ENCODE peak calls at places on chromosomes 6 and 20, in nine cellular contexts. One of them, this sample, is unnamed.
A peak's percentile ranks its signal among the peaks of the same experiment; 100 is the strongest.

GRCh38 chr20:23080521-23080920 is 5.6 kb downstream of the CD93 start:
- DNase-seq in H1: no peak
- DNase-seq in activated T-helper 1 cell treated with anti-CD3 and anti-CD28 coated beads, Interleukin-2, amount 50 U/mL, for 16 hours: no peak
- DNase-seq in iris pigment epithelial cell: no peak
- DNase-seq in fibroblast of the conjunctiva: no peak
- DNase-seq in DMS79: no peak
- DNase-seq in ecto neural progenitor cell: no peak
- DNase-seq in mesenchymal stem cell: no peak
- DNase-seq in foreskin keratinocyte: no peak
- DNase-seq in this sample: no peak

GRCh38 chr6:31737315-31738047 is 1.2 kb upstream of the CLIC1 start:
- DNase-seq in iris pigment epithelial cell: no peak
- DNase-seq in DMS79: peak; percentile 30
- DNase-seq in fibroblast of the conjunctiva: no peak
- DNase-seq in mesenchymal stem cell: peak; percentile 82
- DNase-seq in activated T-helper 1 cell treated with anti-CD3 and anti-CD28 coated beads, Interleukin-2, amount 50 U/mL, for 16 hours: no peak
- DNase-seq in H1: no peak
- DNase-seq in ecto neural progenitor cell: peak; percentile 73
- DNase-seq in foreskin keratinocyte: no peak
- DNase-seq in this sample: no peak

GRCh38 chr6:31836676-31837611 is 9.4 kb downstream of the HSPA1B start:
- DNase-seq in DMS79: no peak
- DNase-seq in iris pigment epithelial cell: peak; percentile 61
- DNase-seq in H1: no peak
- DNase-seq in activated T-helper 1 cell treated with anti-CD3 and anti-CD28 coated beads, Interleukin-2, amount 50 U/mL, for 16 hours: no peak
- DNase-seq in fibroblast of the conjunctiva: peak; percentile 30
- DNase-seq in ecto neural progenitor cell: no peak
- DNase-seq in mesenchymal stem cell: peak; percentile 68
- DNase-seq in foreskin keratinocyte: no peak
- DNase-seq in this sample: no peak

GRCh38 chr6:52411911-52412310 is 8.2 kb upstream of the EFHC1 start:
- DNase-seq in iris pigment epithelial cell: no peak
- DNase-seq in H1: no peak
- DNase-seq in foreskin keratinocyte: no peak
- DNase-seq in mesenchymal stem cell: no peak
- DNase-seq in DMS79: no peak
- DNase-seq in fibroblast of the conjunctiva: no peak
- DNase-seq in ecto neural progenitor cell: no peak
- DNase-seq in activated T-helper 1 cell treated with anti-CD3 and anti-CD28 coated beads, Interleukin-2, amount 50 U/mL, for 16 hours: no peak
- DNase-seq in this sample: no peak

GRCh38 chr6:42211726-42212125 is 5.9 kb downstream of the MRPS10 start:
- DNase-seq in DMS79: no peak
- DNase-seq in mesenchymal stem cell: no peak
- DNase-seq in ecto neural progenitor cell: no peak
- DNase-seq in activated T-helper 1 cell treated with anti-CD3 and anti-CD28 coated beads, Interleukin-2, amount 50 U/mL, for 16 hours: no peak
- DNase-seq in foreskin keratinocyte: no peak
- DNase-seq in iris pigment epithelial cell: no peak
- DNase-seq in fibroblast of the conjunctiva: no peak
- DNase-seq in H1: no peak
- DNase-seq in this sample: no peak

GRCh38 chr6:51098801-51099200 is 280.1 kb downstream of the TFAP2B start:
- DNase-seq in fibroblast of the conjunctiva: peak; percentile 43
- DNase-seq in iris pigment epithelial cell: peak; percentile 79
- DNase-seq in H1: no peak
- DNase-seq in ecto neural progenitor cell: no peak
- DNase-seq in activated T-helper 1 cell treated with anti-CD3 and anti-CD28 coated beads, Interleukin-2, amount 50 U/mL, for 16 hours: no peak
- DNase-seq in DMS79: no peak
- DNase-seq in foreskin keratinocyte: peak; percentile 73
- DNase-seq in mesenchymal stem cell: no peak
- DNase-seq in this sample: no peak

GRCh38 chr6:80145921-80146320 is 39.5 kb downstream of the BCKDHB start:
- DNase-seq in DMS79: no peak
- DNase-seq in mesenchymal stem cell: no peak
- DNase-seq in H1: no peak
- DNase-seq in iris pigment epithelial cell: no peak
- DNase-seq in fibroblast of the conjunctiva: no peak
- DNase-seq in ecto neural progenitor cell: no peak
- DNase-seq in foreskin keratinocyte: no peak
- DNase-seq in activated T-helper 1 cell treated with anti-CD3 and anti-CD28 coated beads, Interleukin-2, amount 50 U/mL, for 16 hours: no peak
- DNase-seq in this sample: no peak

GRCh38 chr6:142551145-142551811 is 249.5 kb downstream of the ADGRG6 start:
- DNase-seq in mesenchymal stem cell: no peak
- DNase-seq in activated T-helper 1 cell treated with anti-CD3 and anti-CD28 coated beads, Interleukin-2, amount 50 U/mL, for 16 hours: no peak
- DNase-seq in DMS79: no peak
- DNase-seq in fibroblast of the conjunctiva: no peak
- DNase-seq in iris pigment epithelial cell: peak; percentile 12
- DNase-seq in foreskin keratinocyte: peak; percentile 77
- DNase-seq in ecto neural progenitor cell: peak; percentile 52
- DNase-seq in H1: no peak
- DNase-seq in this sample: peak; percentile 6

GRCh38 chr6:151059612-151060095 is 180.1 kb upstream of the AKAP12 start:
- DNase-seq in activated T-helper 1 cell treated with anti-CD3 and anti-CD28 coated beads, Interleukin-2, amount 50 U/mL, for 16 hours: no peak
- DNase-seq in H1: no peak
- DNase-seq in ecto neural progenitor cell: peak; percentile 24
- DNase-seq in foreskin keratinocyte: no peak
- DNase-seq in fibroblast of the conjunctiva: no peak
- DNase-seq in mesenchymal stem cell: peak; percentile 87
- DNase-seq in iris pigment epithelial cell: peak; percentile 71
- DNase-seq in DMS79: no peak
- DNase-seq in this sample: peak; percentile 87

GRCh38 chr6:68951350-68951749 is 316.3 kb downstream of the ADGRB3 start:
- DNase-seq in iris pigment epithelial cell: no peak
- DNase-seq in DMS79: no peak
- DNase-seq in mesenchymal stem cell: no peak
- DNase-seq in activated T-helper 1 cell treated with anti-CD3 and anti-CD28 coated beads, Interleukin-2, amount 50 U/mL, for 16 hours: no peak
- DNase-seq in ecto neural progenitor cell: no peak
- DNase-seq in fibroblast of the conjunctiva: no peak
- DNase-seq in foreskin keratinocyte: no peak
- DNase-seq in H1: no peak
- DNase-seq in this sample: no peak

GRCh38 chr6:114354482-114354881 is 11.7 kb upstream of the HS3ST5 start:
- DNase-seq in DMS79: no peak
- DNase-seq in H1: no peak
- DNase-seq in mesenchymal stem cell: no peak
- DNase-seq in foreskin keratinocyte: no peak
- DNase-seq in fibroblast of the conjunctiva: no peak
- DNase-seq in iris pigment epithelial cell: no peak
- DNase-seq in activated T-helper 1 cell treated with anti-CD3 and anti-CD28 coated beads, Interleukin-2, amount 50 U/mL, for 16 hours: no peak
- DNase-seq in ecto neural progenitor cell: no peak
- DNase-seq in this sample: no peak

GRCh38 chr6:161477901-161478425 is 204.1 kb upstream of the AGPAT4 start:
- DNase-seq in iris pigment epithelial cell: no peak
- DNase-seq in mesenchymal stem cell: no peak
- DNase-seq in activated T-helper 1 cell treated with anti-CD3 and anti-CD28 coated beads, Interleukin-2, amount 50 U/mL, for 16 hours: no peak
- DNase-seq in H1: no peak
- DNase-seq in fibroblast of the conjunctiva: no peak
- DNase-seq in foreskin keratinocyte: no peak
- DNase-seq in ecto neural progenitor cell: no peak
- DNase-seq in DMS79: no peak
- DNase-seq in this sample: no peak

GRCh38 chr6:154555075-154555677 is 44.7 kb upstream of the CNKSR3 start:
- DNase-seq in foreskin keratinocyte: peak; percentile 92
- DNase-seq in fibroblast of the conjunctiva: no peak
- DNase-seq in mesenchymal stem cell: peak; percentile 23
- DNase-seq in activated T-helper 1 cell treated with anti-CD3 and anti-CD28 coated beads, Interleukin-2, amount 50 U/mL, for 16 hours: no peak
- DNase-seq in iris pigment epithelial cell: peak; percentile 11
- DNase-seq in DMS79: no peak
- DNase-seq in ecto neural progenitor cell: no peak
- DNase-seq in H1: no peak
- DNase-seq in this sample: peak; percentile 61

GRCh38 chr20:227439-228105 is 514 bp downstream of the DEFB129 start:
- DNase-seq in fibroblast of the conjunctiva: no peak
- DNase-seq in foreskin keratinocyte: no peak
- DNase-seq in DMS79: no peak
- DNase-seq in iris pigment epithelial cell: no peak
- DNase-seq in H1: no peak
- DNase-seq in activated T-helper 1 cell treated with anti-CD3 and anti-CD28 coated beads, Interleukin-2, amount 50 U/mL, for 16 hours: no peak
- DNase-seq in ecto neural progenitor cell: no peak
- DNase-seq in mesenchymal stem cell: no peak
- DNase-seq in this sample: no peak

GRCh38 chr20:34985439-34986310 is 30.0 kb downstream of the MYH7B start:
- DNase-seq in iris pigment epithelial cell: no peak
- DNase-seq in DMS79: no peak
- DNase-seq in mesenchymal stem cell: no peak
- DNase-seq in activated T-helper 1 cell treated with anti-CD3 and anti-CD28 coated beads, Interleukin-2, amount 50 U/mL, for 16 hours: no peak
- DNase-seq in H1: no peak
- DNase-seq in foreskin keratinocyte: no peak
- DNase-seq in fibroblast of the conjunctiva: no peak
- DNase-seq in ecto neural progenitor cell: no peak
- DNase-seq in this sample: no peak

GRCh38 chr20:56515657-56516381 is 8.7 kb upstream of the FAM209A start:
- DNase-seq in iris pigment epithelial cell: peak; percentile 23
- DNase-seq in activated T-helper 1 cell treated with anti-CD3 and anti-CD28 coated beads, Interleukin-2, amount 50 U/mL, for 16 hours: no peak
- DNase-seq in DMS79: no peak
- DNase-seq in fibroblast of the conjunctiva: no peak
- DNase-seq in foreskin keratinocyte: no peak
- DNase-seq in H1: no peak
- DNase-seq in mesenchymal stem cell: peak; percentile 19
- DNase-seq in ecto neural progenitor cell: no peak
- DNase-seq in this sample: no peak

GRCh38 chr6:36323062-36323461 is 13.6 kb downstream of the BNIP5 start:
- DNase-seq in DMS79: no peak
- DNase-seq in H1: no peak
- DNase-seq in ecto neural progenitor cell: peak; percentile 66
- DNase-seq in activated T-helper 1 cell treated with anti-CD3 and anti-CD28 coated beads, Interleukin-2, amount 50 U/mL, for 16 hours: no peak
- DNase-seq in mesenchymal stem cell: peak; percentile 26
- DNase-seq in iris pigment epithelial cell: no peak
- DNase-seq in foreskin keratinocyte: no peak
- DNase-seq in fibroblast of the conjunctiva: no peak
- DNase-seq in this sample: peak; percentile 7

GRCh38 chr20:23164176-23164601 is 78.1 kb upstream of the CD93 start:
- DNase-seq in foreskin keratinocyte: no peak
- DNase-seq in DMS79: no peak
- DNase-seq in H1: no peak
- DNase-seq in ecto neural progenitor cell: peak; percentile 39
- DNase-seq in activated T-helper 1 cell treated with anti-CD3 and anti-CD28 coated beads, Interleukin-2, amount 50 U/mL, for 16 hours: no peak
- DNase-seq in iris pigment epithelial cell: no peak
- DNase-seq in mesenchymal stem cell: no peak
- DNase-seq in fibroblast of the conjunctiva: no peak
- DNase-seq in this sample: no peak

GRCh38 chr6:63307581-63308246 is 12.1 kb downstream of the LGSN start:
- DNase-seq in H1: no peak
- DNase-seq in activated T-helper 1 cell treated with anti-CD3 and anti-CD28 coated beads, Interleukin-2, amount 50 U/mL, for 16 hours: no peak
- DNase-seq in ecto neural progenitor cell: no peak
- DNase-seq in mesenchymal stem cell: peak; percentile 52
- DNase-seq in fibroblast of the conjunctiva: peak; percentile 26
- DNase-seq in DMS79: no peak
- DNase-seq in foreskin keratinocyte: peak; percentile 50
- DNase-seq in iris pigment epithelial cell: peak; percentile 43
- DNase-seq in this sample: peak; percentile 62

GRCh38 chr6:7805088-7805756 is 79.3 kb downstream of the BMP6 start:
- DNase-seq in activated T-helper 1 cell treated with anti-CD3 and anti-CD28 coated beads, Interleukin-2, amount 50 U/mL, for 16 hours: no peak
- DNase-seq in ecto neural progenitor cell: no peak
- DNase-seq in mesenchymal stem cell: no peak
- DNase-seq in H1: no peak
- DNase-seq in iris pigment epithelial cell: no peak
- DNase-seq in DMS79: no peak
- DNase-seq in foreskin keratinocyte: no peak
- DNase-seq in fibroblast of the conjunctiva: no peak
- DNase-seq in this sample: no peak

GRCh38 chr20:25741088-25741487 is 44.4 kb upstream of the ZNF337 start:
- DNase-seq in mesenchymal stem cell: no peak
- DNase-seq in H1: no peak
- DNase-seq in iris pigment epithelial cell: no peak
- DNase-seq in foreskin keratinocyte: no peak
- DNase-seq in DMS79: no peak
- DNase-seq in activated T-helper 1 cell treated with anti-CD3 and anti-CD28 coated beads, Interleukin-2, amount 50 U/mL, for 16 hours: no peak
- DNase-seq in ecto neural progenitor cell: no peak
- DNase-seq in fibroblast of the conjunctiva: no peak
- DNase-seq in this sample: no peak

GRCh38 chr6:158715330-158716311 is 65.8 kb downstream of the SYTL3 start:
- DNase-seq in H1: no peak
- DNase-seq in DMS79: no peak
- DNase-seq in foreskin keratinocyte: no peak
- DNase-seq in ecto neural progenitor cell: no peak
- DNase-seq in fibroblast of the conjunctiva: no peak
- DNase-seq in iris pigment epithelial cell: no peak
- DNase-seq in activated T-helper 1 cell treated with anti-CD3 and anti-CD28 coated beads, Interleukin-2, amount 50 U/mL, for 16 hours: no peak
- DNase-seq in mesenchymal stem cell: peak; percentile 23
- DNase-seq in this sample: no peak

GRCh38 chr6:165013701-165014100 is 295.7 kb downstream of the C6orf118 start:
- DNase-seq in H1: no peak
- DNase-seq in fibroblast of the conjunctiva: no peak
- DNase-seq in mesenchymal stem cell: peak; percentile 45
- DNase-seq in activated T-helper 1 cell treated with anti-CD3 and anti-CD28 coated beads, Interleukin-2, amount 50 U/mL, for 16 hours: no peak
- DNase-seq in DMS79: no peak
- DNase-seq in ecto neural progenitor cell: no peak
- DNase-seq in iris pigment epithelial cell: no peak
- DNase-seq in foreskin keratinocyte: peak; percentile 10
- DNase-seq in this sample: no peak

GRCh38 chr6:15441215-15441868 is 195.5 kb downstream of the JARID2 start:
- DNase-seq in mesenchymal stem cell: peak; percentile 82
- DNase-seq in fibroblast of the conjunctiva: peak; percentile 70
- DNase-seq in H1: no peak
- DNase-seq in DMS79: no peak
- DNase-seq in ecto neural progenitor cell: no peak
- DNase-seq in foreskin keratinocyte: peak; percentile 64
- DNase-seq in iris pigment epithelial cell: peak; percentile 69
- DNase-seq in activated T-helper 1 cell treated with anti-CD3 and anti-CD28 coated beads, Interleukin-2, amount 50 U/mL, for 16 hours: no peak
- DNase-seq in this sample: peak; percentile 40

GRCh38 chr6:41176189-41176588 is 13.3 kb upstream of the TREM2 start:
- DNase-seq in H1: no peak
- DNase-seq in iris pigment epithelial cell: no peak
- DNase-seq in DMS79: no peak
- DNase-seq in foreskin keratinocyte: no peak
- DNase-seq in activated T-helper 1 cell treated with anti-CD3 and anti-CD28 coated beads, Interleukin-2, amount 50 U/mL, for 16 hours: no peak
- DNase-seq in fibroblast of the conjunctiva: no peak
- DNase-seq in ecto neural progenitor cell: no peak
- DNase-seq in mesenchymal stem cell: no peak
- DNase-seq in this sample: no peak

GRCh38 chr6:367891-368630 is 23.5 kb upstream of the IRF4 start:
- DNase-seq in activated T-helper 1 cell treated with anti-CD3 and anti-CD28 coated beads, Interleukin-2, amount 50 U/mL, for 16 hours: no peak
- DNase-seq in iris pigment epithelial cell: no peak
- DNase-seq in fibroblast of the conjunctiva: no peak
- DNase-seq in ecto neural progenitor cell: no peak
- DNase-seq in H1: no peak
- DNase-seq in mesenchymal stem cell: no peak
- DNase-seq in DMS79: no peak
- DNase-seq in foreskin keratinocyte: no peak
- DNase-seq in this sample: no peak

GRCh38 chr20:63060057-63060991 is 53.6 kb upstream of the BHLHE23 start:
- DNase-seq in H1: no peak
- DNase-seq in mesenchymal stem cell: peak; percentile 10
- DNase-seq in DMS79: no peak
- DNase-seq in ecto neural progenitor cell: peak; percentile 53
- DNase-seq in foreskin keratinocyte: no peak
- DNase-seq in activated T-helper 1 cell treated with anti-CD3 and anti-CD28 coated beads, Interleukin-2, amount 50 U/mL, for 16 hours: no peak
- DNase-seq in iris pigment epithelial cell: peak; percentile 46
- DNase-seq in fibroblast of the conjunctiva: no peak
- DNase-seq in this sample: no peak

GRCh38 chr6:159978291-159979135 is 9.6 kb downstream of the IGF2R start:
- DNase-seq in DMS79: no peak
- DNase-seq in mesenchymal stem cell: peak; percentile 63
- DNase-seq in fibroblast of the conjunctiva: no peak
- DNase-seq in activated T-helper 1 cell treated with anti-CD3 and anti-CD28 coated beads, Interleukin-2, amount 50 U/mL, for 16 hours: no peak
- DNase-seq in H1: no peak
- DNase-seq in foreskin keratinocyte: peak; percentile 75
- DNase-seq in iris pigment epithelial cell: no peak
- DNase-seq in ecto neural progenitor cell: no peak
- DNase-seq in this sample: no peak

This sample was measured in A549.